ENCODE peak calls at places on chromosome 5, in six cellular contexts. E is NCI-H1092 treated with DMSO at 0.1 percent for 48 hours, A is keratinocyte, X is cerebellum, Z is activated gamma-delta T cell treated with Interleukin-2 at 50 U/mL for 16 hours, D is KG1. I is an unnamed sample.

GRCh38 chr5:62732677-62733121 is 154.1 kb downstream of the LRRC70 start:
- DNase-seq in E (no peak), A (no peak), X (no peak), Z (no peak), D (peak; percentile 53), I (no peak)

GRCh38 chr5:132020568-132021339 is 9.3 kb upstream of the ACSL6 start:
- DNase-seq in E (no peak), A (no peak), X (no peak), Z (no peak), D (no peak), I (no peak)

GRCh38 chr5:66967102-66967501 is 229.5 kb downstream of the CD180 start:
- DNase-seq in E (no peak), A (no peak), X (no peak), Z (no peak), D (no peak), I (no peak)

GRCh38 chr5:158740358-158740757 is 359.4 kb downstream of the EBF1 start:
- DNase-seq in E (no peak), A (no peak), X (no peak), Z (no peak), D (no peak), I (no peak)

GRCh38 chr5:110221036-110221435 is 505.4 kb downstream of the TMEM232 start:
- DNase-seq in E (no peak), A (no peak), X (no peak), Z (no peak), D (no peak), I (no peak)

GRCh38 chr5:14184725-14185124 is 41.6 kb downstream of the TRIO start:
- DNase-seq in E (no peak), A (no peak), X (no peak), Z (no peak), D (no peak), I (no peak)

GRCh38 chr5:57538341-57538955 is 55.8 kb upstream of the ACTBL2 start:
- DNase-seq in E (no peak), A (peak; percentile 9), X (no peak), Z (no peak), D (no peak), I (no peak)

GRCh38 chr5:116905885-116906284 is 331.3 kb upstream of the SEMA6A start:
- DNase-seq in E (no peak), A (no peak), X (no peak), Z (no peak), D (no peak), I (no peak)

GRCh38 chr5:163489055-163489744 is 16.2 kb upstream of the MAT2B start:
- DNase-seq in E (no peak), A (no peak), X (no peak), Z (no peak), D (no peak), I (no peak)

GRCh38 chr5:94885931-94886330 is 267.5 kb downstream of the SLF1 start:
- DNase-seq in E (no peak), A (no peak), X (no peak), Z (no peak), D (no peak), I (no peak)

GRCh38 chr5:151896041-151896691 is 28.5 kb downstream of the GLRA1 start:
- DNase-seq in E (no peak), A (peak; percentile 57), X (no peak), Z (no peak), D (no peak), I (no peak)

GRCh38 chr5:102958481-102959011 is 161.4 kb downstream of the GIN1 start:
- DNase-seq in E (peak; percentile 2), A (no peak), X (no peak), Z (no peak), D (no peak), I (no peak)

GRCh38 chr5:177332031-177332895 is 19.2 kb downstream of the LMAN2 start:
- DNase-seq in E (no peak), A (no peak), X (no peak), Z (no peak), D (no peak), I (no peak)

GRCh38 chr5:54719384-54720306 is 202.1 kb downstream of the SNX18 start:
- DNase-seq in E (no peak), A (no peak), X (peak; percentile 39), Z (no peak), D (no peak), I (no peak)

GRCh38 chr5:140214831-140215230 is 39.8 kb downstream of the CYSTM1 start:
- DNase-seq in E (no peak), A (no peak), X (no peak), Z (no peak), D (no peak), I (no peak)